ENCODE peak calls at places on chromosomes 1 and 21, in six cellular contexts. R is GM23248; S is mucosa of descending colon; L is CD8-positive, alpha-beta memory T cell; C is ascending aorta; Z is NCI-H748 treated with DMSO at 0.1 percent for 48 hours. H is an unnamed sample.

GRCh38 chr21:29299046-29299905 is 554 bp downstream of the BACH1 start:
- DNase-seq in R (peak; percentile 89), S (peak; percentile 81), L (peak; percentile 59), C (peak; percentile 83), Z (peak; percentile 25), H (peak; percentile 64)

GRCh38 chr1:7294636-7295035 is 476.5 kb upstream of the VAMP3 start:
- DNase-seq in R (no peak), S (no peak), L (no peak), C (no peak), Z (no peak), H (no peak)

GRCh38 chr1:28965271-28965870 is 51.0 kb downstream of the EPB41 start:
- DNase-seq in R (no peak), S (no peak), L (no peak), C (no peak), Z (no peak), H (no peak)

GRCh38 chr1:184622136-184622823 is 132.4 kb downstream of the EDEM3 start:
- DNase-seq in R (peak; percentile 72), S (peak; percentile 75), L (no peak), C (peak; percentile 88), Z (no peak), H (peak; percentile 84)

GRCh38 chr1:67213164-67213563 is 46.9 kb downstream of the IL23R start:
- DNase-seq in R (peak; percentile 65), S (no peak), L (no peak), C (no peak), Z (no peak), H (no peak)

GRCh38 chr1:209648931-209649776 is 3.1 kb downstream of the LAMB3 start:
- DNase-seq in R (peak; percentile 92), S (no peak), L (no peak), C (no peak), Z (no peak), H (no peak)

GRCh38 chr1:241698177-241698576 is 46.1 kb downstream of the WDR64 start:
- DNase-seq in R (no peak), S (no peak), L (no peak), C (no peak), Z (no peak), H (no peak)

GRCh38 chr1:2966940-2967725 is 54.1 kb upstream of the ACTRT2 start:
- DNase-seq in R (no peak), S (peak; percentile 10), L (no peak), C (no peak), Z (no peak), H (no peak)

GRCh38 chr1:99970713-99971255 is 988 bp downstream of the SLC35A3 start:
- DNase-seq in R (peak; percentile 47), S (no peak), L (no peak), C (no peak), Z (no peak), H (no peak)

GRCh38 chr1:247268390-247269045 is 12.6 kb downstream of the VN1R5 start:
- DNase-seq in R (no peak), S (no peak), L (no peak), C (no peak), Z (no peak), H (no peak)

GRCh38 chr1:26694185-26694572 is 1.6 kb upstream of the ARID1A start:
- DNase-seq in R (peak; percentile 35), S (no peak), L (no peak), C (no peak), Z (no peak), H (no peak)

GRCh38 chr1:56094168-56094567 is 485.2 kb downstream of the PLPP3 start:
- DNase-seq in R (peak; percentile 53), S (no peak), L (no peak), C (no peak), Z (no peak), H (no peak)

GRCh38 chr1:75083223-75083622 is 51.0 kb upstream of the LHX8 start:
- DNase-seq in R (no peak), S (no peak), L (no peak), C (no peak), Z (no peak), H (no peak)

GRCh38 chr1:3270403-3271245 is 183.8 kb upstream of the ARHGEF16 start:
- DNase-seq in R (no peak), S (no peak), L (no peak), C (no peak), Z (no peak), H (no peak)

GRCh38 chr1:167532964-167533824 is 14.9 kb upstream of the CD247 start:
- DNase-seq in R (no peak), S (no peak), L (no peak), C (no peak), Z (no peak), H (no peak)

GRCh38 chr1:150429805-150430204 is 57.4 kb upstream of the TARS2 start:
- DNase-seq in R (peak; percentile 16), S (no peak), L (no peak), C (no peak), Z (no peak), H (no peak)

GRCh38 chr1:198465201-198466144 is 75.0 kb downstream of the ATP6V1G3 start:
- DNase-seq in R (peak; percentile 82), S (no peak), L (no peak), C (no peak), Z (peak; percentile 28), H (no peak)

GRCh38 chr1:156992215-156992614 is 53.3 kb downstream of the ARHGEF11 start:
- DNase-seq in R (no peak), S (peak; percentile 55), L (no peak), C (no peak), Z (no peak), H (peak; percentile 74)

GRCh38 chr1:162230096-162230495 is 146.6 kb downstream of the SPATA46 start:
- DNase-seq in R (peak; percentile 23), S (no peak), L (no peak), C (no peak), Z (peak; percentile 83), H (no peak)

GRCh38 chr21:33127154-33127893 is 57.4 kb downstream of the OLIG1 start:
- DNase-seq in R (peak; percentile 76), S (peak; percentile 68), L (peak; percentile 19), C (peak; percentile 71), Z (peak; percentile 75), H (peak; percentile 72)

GRCh38 chr1:6624712-6625578 is at the start of gene THAP3:
- DNase-seq in R (peak; percentile 95), S (peak; percentile 93), L (peak; percentile 89), C (peak; percentile 91), Z (peak; percentile 30), H (peak; percentile 94)

GRCh38 chr1:165537351-165538107 is 6.3 kb upstream of the LRRC52 start:
- DNase-seq in R (no peak), S (no peak), L (no peak), C (no peak), Z (no peak), H (no peak)

GRCh38 chr1:84377480-84378095 is 20.7 kb upstream of the DNASE2B start:
- DNase-seq in R (peak; percentile 93), S (no peak), L (no peak), C (no peak), Z (no peak), H (no peak)

GRCh38 chr1:159015440-159015909 is 5.8 kb downstream of the IFI16 start:
- DNase-seq in R (peak; percentile 90), S (no peak), L (peak; percentile 47), C (peak; percentile 84), Z (no peak), H (no peak)

GRCh38 chr21:37208741-37209225 is 58.4 kb downstream of the VPS26C start:
- DNase-seq in R (no peak), S (no peak), L (no peak), C (peak; percentile 56), Z (no peak), H (peak; percentile 42)

GRCh38 chr1:40783001-40783905 is at the start of gene KCNQ4:
- DNase-seq in R (peak; percentile 52), S (peak; percentile 80), L (no peak), C (peak; percentile 84), Z (peak; percentile 98), H (no peak)

H was measured in Peyer's patch.